ENCODE peak calls at places on chromosomes 5 and 9, in six cellular contexts. One of them, this sample, is unnamed.

GRCh38 chr5:132370241-132370820 is 821 bp downstream of the SLC22A5 start:
- DNase-seq in neuronal stem cell: no peak
- DNase-seq in astrocyte: no peak
- DNase-seq in body of pancreas: peak; percentile 25
- DNase-seq in mucosa of descending colon: peak; percentile 61
- DNase-seq in aorta: no peak
- DNase-seq in this sample: no peak

GRCh38 chr9:306907-307306 is 92.2 kb downstream of the DOCK8 start:
- DNase-seq in body of pancreas: peak; percentile 21
- DNase-seq in astrocyte: no peak
- DNase-seq in mucosa of descending colon: no peak
- DNase-seq in aorta: no peak
- DNase-seq in neuronal stem cell: no peak
- DNase-seq in this sample: no peak

GRCh38 chr5:14593326-14594036 is 11.9 kb downstream of the OTULINL start:
- DNase-seq in neuronal stem cell: no peak
- DNase-seq in body of pancreas: no peak
- DNase-seq in aorta: no peak
- DNase-seq in mucosa of descending colon: no peak
- DNase-seq in astrocyte: peak; percentile 52
- DNase-seq in this sample: no peak

GRCh38 chr9:124228516-124228915 is 29.2 kb upstream of the NEK6 start:
- DNase-seq in body of pancreas: no peak
- DNase-seq in aorta: no peak
- DNase-seq in neuronal stem cell: no peak
- DNase-seq in astrocyte: no peak
- DNase-seq in mucosa of descending colon: no peak
- DNase-seq in this sample: no peak

GRCh38 chr5:112316731-112317130 is 102.3 kb downstream of the EPB41L4A start:
- DNase-seq in astrocyte: no peak
- DNase-seq in body of pancreas: no peak
- DNase-seq in mucosa of descending colon: no peak
- DNase-seq in aorta: no peak
- DNase-seq in neuronal stem cell: no peak
- DNase-seq in this sample: no peak

GRCh38 chr9:101394687-101395086 is 3.7 kb downstream of the MRPL50 start:
- DNase-seq in mucosa of descending colon: no peak
- DNase-seq in aorta: no peak
- DNase-seq in astrocyte: no peak
- DNase-seq in body of pancreas: no peak
- DNase-seq in neuronal stem cell: no peak
- DNase-seq in this sample: no peak

GRCh38 chr5:107104040-107104773 is 566.5 kb downstream of the EFNA5 start:
- DNase-seq in neuronal stem cell: no peak
- DNase-seq in body of pancreas: no peak
- DNase-seq in mucosa of descending colon: no peak
- DNase-seq in aorta: no peak
- DNase-seq in astrocyte: no peak
- DNase-seq in this sample: no peak

GRCh38 chr9:70081120-70081495 is 37.5 kb downstream of the MAMDC2 start:
- DNase-seq in body of pancreas: no peak
- DNase-seq in astrocyte: peak; percentile 91
- DNase-seq in aorta: no peak
- DNase-seq in neuronal stem cell: no peak
- DNase-seq in mucosa of descending colon: no peak
- DNase-seq in this sample: no peak

GRCh38 chr9:124257070-124257864 is 482 bp upstream of the NEK6 start:
- DNase-seq in mucosa of descending colon: peak; percentile 44
- DNase-seq in neuronal stem cell: no peak
- DNase-seq in aorta: peak; percentile 77
- DNase-seq in body of pancreas: no peak
- DNase-seq in astrocyte: peak; percentile 41
- DNase-seq in this sample: no peak

GRCh38 chr9:120402741-120403542 is 177.0 kb downstream of the CDK5RAP2 start:
- DNase-seq in body of pancreas: no peak
- DNase-seq in neuronal stem cell: no peak
- DNase-seq in aorta: no peak
- DNase-seq in astrocyte: peak; percentile 100
- DNase-seq in mucosa of descending colon: no peak
- DNase-seq in this sample: peak; percentile 90

GRCh38 chr5:132253008-132253441 is 4.5 kb upstream of the PDLIM4 start:
- DNase-seq in body of pancreas: peak; percentile 8
- DNase-seq in mucosa of descending colon: no peak
- DNase-seq in aorta: peak; percentile 47
- DNase-seq in neuronal stem cell: no peak
- DNase-seq in astrocyte: no peak
- DNase-seq in this sample: no peak

GRCh38 chr9:120915854-120916495 is 10.6 kb downstream of the TRAF1 start:
- DNase-seq in neuronal stem cell: no peak
- DNase-seq in aorta: peak; percentile 2
- DNase-seq in astrocyte: no peak
- DNase-seq in mucosa of descending colon: no peak
- DNase-seq in body of pancreas: no peak
- DNase-seq in this sample: no peak

GRCh38 chr9:78023003-78023741 is 8.4 kb downstream of the GNAQ start:
- DNase-seq in aorta: no peak
- DNase-seq in neuronal stem cell: no peak
- DNase-seq in body of pancreas: no peak
- DNase-seq in astrocyte: peak; percentile 83
- DNase-seq in mucosa of descending colon: no peak
- DNase-seq in this sample: peak; percentile 81

GRCh38 chr5:87572611-87573010 is 159.9 kb upstream of the CCNH start:
- DNase-seq in mucosa of descending colon: no peak
- DNase-seq in neuronal stem cell: no peak
- DNase-seq in body of pancreas: no peak
- DNase-seq in astrocyte: no peak
- DNase-seq in aorta: no peak
- DNase-seq in this sample: no peak

GRCh38 chr5:78597068-78597857 is 51.3 kb downstream of the LHFPL2 start:
- DNase-seq in body of pancreas: no peak
- DNase-seq in astrocyte: peak; percentile 93
- DNase-seq in mucosa of descending colon: no peak
- DNase-seq in aorta: no peak
- DNase-seq in neuronal stem cell: no peak
- DNase-seq in this sample: peak; percentile 72

GRCh38 chr9:69400470-69400869 is 75.5 kb downstream of the ENTREP1 start:
- DNase-seq in neuronal stem cell: no peak
- DNase-seq in body of pancreas: no peak
- DNase-seq in mucosa of descending colon: no peak
- DNase-seq in astrocyte: no peak
- DNase-seq in aorta: no peak
- DNase-seq in this sample: no peak

GRCh38 chr5:170565077-170565476 is 61.3 kb downstream of the KCNIP1 start:
- DNase-seq in mucosa of descending colon: no peak
- DNase-seq in aorta: no peak
- DNase-seq in astrocyte: no peak
- DNase-seq in neuronal stem cell: no peak
- DNase-seq in body of pancreas: no peak
- DNase-seq in this sample: no peak

GRCh38 chr5:27220752-27221151 is 182.4 kb upstream of the CDH9 start:
- DNase-seq in astrocyte: no peak
- DNase-seq in neuronal stem cell: no peak
- DNase-seq in body of pancreas: no peak
- DNase-seq in aorta: no peak
- DNase-seq in mucosa of descending colon: no peak
- DNase-seq in this sample: no peak

GRCh38 chr9:134594376-134594941 is 47.1 kb upstream of the COL5A1 start:
- DNase-seq in body of pancreas: no peak
- DNase-seq in neuronal stem cell: no peak
- DNase-seq in astrocyte: no peak
- DNase-seq in aorta: no peak
- DNase-seq in mucosa of descending colon: no peak
- DNase-seq in this sample: no peak

GRCh38 chr9:111621895-111622480 is 9.1 kb upstream of the DNAJC25 start:
- DNase-seq in mucosa of descending colon: no peak
- DNase-seq in neuronal stem cell: no peak
- DNase-seq in astrocyte: no peak
- DNase-seq in body of pancreas: no peak
- DNase-seq in aorta: no peak
- DNase-seq in this sample: peak; percentile 63

GRCh38 chr9:137029058-137029922 is 1.3 kb upstream of the ABCA2 start:
- DNase-seq in body of pancreas: peak; percentile 78
- DNase-seq in astrocyte: no peak
- DNase-seq in mucosa of descending colon: peak; percentile 90
- DNase-seq in neuronal stem cell: peak; percentile 75
- DNase-seq in aorta: peak; percentile 92
- DNase-seq in this sample: peak; percentile 86

GRCh38 chr9:137975936-137976565 is 98.5 kb downstream of the CACNA1B start:
- DNase-seq in aorta: peak; percentile 49
- DNase-seq in astrocyte: no peak
- DNase-seq in body of pancreas: no peak
- DNase-seq in neuronal stem cell: no peak
- DNase-seq in mucosa of descending colon: no peak
- DNase-seq in this sample: no peak

GRCh38 chr5:56849671-56850070 is 34.3 kb downstream of the MAP3K1 start:
- DNase-seq in body of pancreas: no peak
- DNase-seq in neuronal stem cell: no peak
- DNase-seq in mucosa of descending colon: no peak
- DNase-seq in aorta: no peak
- DNase-seq in astrocyte: no peak
- DNase-seq in this sample: no peak
- H3K4me1 ChIP-seq in body of pancreas: peaks cover 85% of the 10 kb centered on the region
- H3K4me1 ChIP-seq in neuronal stem cell: peaks cover 5% of the 10 kb centered on the region
- H3K4me1 ChIP-seq in mucosa of descending colon: peaks cover 20% of the 10 kb centered on the region
- H3K4me1 ChIP-seq in aorta: peaks cover 6% of the 10 kb centered on the region
- H3K4me1 ChIP-seq in astrocyte: peaks cover 4% of the 10 kb centered on the region
- H3K4me1 ChIP-seq in this sample: peaks cover 11% of the 10 kb centered on the region

GRCh38 chr5:30100929-30101328 is 1092.6 kb upstream of the CDH6 start:
- DNase-seq in astrocyte: no peak
- DNase-seq in mucosa of descending colon: no peak
- DNase-seq in neuronal stem cell: no peak
- DNase-seq in body of pancreas: no peak
- DNase-seq in aorta: no peak
- DNase-seq in this sample: no peak
- H3K4me1 ChIP-seq in astrocyte: peaks cover 14% of the 10 kb centered on the region
- H3K4me1 ChIP-seq in mucosa of descending colon: no peaks in the 10 kb centered on the region
- H3K4me1 ChIP-seq in neuronal stem cell: no peaks in the 10 kb centered on the region
- H3K4me1 ChIP-seq in body of pancreas: no peaks in the 10 kb centered on the region
- H3K4me1 ChIP-seq in aorta: no peaks in the 10 kb centered on the region
- H3K4me1 ChIP-seq in this sample: no peaks in the 10 kb centered on the region

DNA sequence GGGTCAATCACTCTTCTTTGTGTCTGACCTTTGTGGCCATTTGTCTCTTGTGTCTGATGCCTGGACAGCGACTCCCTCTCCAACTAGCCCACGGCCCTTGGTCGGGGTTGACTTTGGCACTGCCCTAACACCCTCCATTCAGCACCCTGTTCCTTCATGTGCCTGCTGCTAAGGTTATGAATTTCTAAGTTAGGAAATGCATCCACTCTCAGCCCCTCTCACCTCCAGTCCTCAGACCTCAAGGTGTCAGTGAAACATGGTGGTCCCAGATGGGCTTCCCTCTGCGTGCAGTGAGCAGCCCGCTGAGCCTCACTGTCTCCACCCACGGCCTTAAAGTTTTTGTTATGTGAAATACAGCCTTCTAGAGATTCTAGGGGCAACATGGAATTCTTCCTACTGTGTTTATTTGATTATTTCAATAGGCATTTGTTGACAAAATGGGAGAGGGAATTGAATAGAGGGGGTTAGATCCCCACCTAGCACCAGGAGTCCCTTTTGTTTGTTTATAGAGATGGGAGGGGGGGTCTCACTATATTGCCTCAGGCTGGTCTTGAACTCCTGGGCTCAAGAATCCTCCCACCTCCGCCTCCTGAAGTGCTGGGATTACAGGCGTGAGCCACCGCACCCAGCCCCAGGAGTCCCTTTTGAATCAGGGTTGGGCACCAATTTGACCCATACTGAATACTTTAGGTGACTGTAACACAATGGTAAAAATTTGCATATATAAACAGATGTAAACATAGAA is 1.6 kb upstream of the GLIPR2 start:
- DNase-seq in astrocyte: no peak
- DNase-seq in aorta: no peak
- DNase-seq in mucosa of descending colon: no peak
- DNase-seq in body of pancreas: no peak
- DNase-seq in neuronal stem cell: no peak
- DNase-seq in this sample: no peak
- H3K4me1 ChIP-seq in astrocyte: peaks cover 19% of the 10 kb centered on the region
- H3K4me1 ChIP-seq in aorta: no peaks in the 10 kb centered on the region
- H3K4me1 ChIP-seq in mucosa of descending colon: peaks cover 10% of the 10 kb centered on the region
- H3K4me1 ChIP-seq in body of pancreas: peaks cover 19% of the 10 kb centered on the region
- H3K4me1 ChIP-seq in neuronal stem cell: peaks cover 14% of the 10 kb centered on the region
- H3K4me1 ChIP-seq in this sample: peaks cover 52% of the 10 kb centered on the region

DNA sequence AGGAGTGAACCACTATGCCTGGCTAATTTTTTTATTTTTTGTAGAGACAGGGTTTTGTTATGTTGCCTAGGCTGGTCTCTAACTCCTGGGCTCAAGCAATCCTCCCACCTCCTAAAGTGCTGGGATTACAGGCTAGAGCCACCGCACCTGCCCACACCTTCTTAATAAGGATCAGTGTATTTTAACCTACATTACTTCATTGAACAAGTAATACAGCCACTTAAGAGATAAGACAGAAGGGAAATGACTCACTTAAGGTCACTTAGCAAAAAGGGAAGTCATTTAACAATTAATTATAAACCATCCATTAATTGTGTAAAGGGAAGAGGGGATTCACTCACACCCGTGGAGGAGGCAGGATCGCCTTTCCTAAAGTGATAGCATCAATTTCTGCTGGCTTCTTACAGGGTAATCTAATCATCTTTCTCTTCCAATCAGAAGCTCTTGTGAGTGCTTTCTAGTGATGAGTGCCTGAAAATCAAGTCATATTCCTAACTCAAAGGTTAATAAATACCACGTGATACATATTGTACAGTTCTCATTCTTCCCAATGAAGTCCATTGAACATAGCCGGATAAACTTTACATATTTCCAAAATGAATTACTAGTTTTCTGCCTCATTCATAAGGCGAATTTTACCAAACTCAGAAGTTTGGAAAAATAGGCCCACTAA is 3.5 kb downstream of the FBXW11 start:
- DNase-seq in astrocyte: no peak
- DNase-seq in neuronal stem cell: no peak
- DNase-seq in mucosa of descending colon: no peak
- DNase-seq in body of pancreas: no peak
- DNase-seq in aorta: no peak
- DNase-seq in this sample: no peak
- H3K4me1 ChIP-seq in astrocyte: peaks cover 32% of the 10 kb centered on the region
- H3K4me1 ChIP-seq in neuronal stem cell: peaks cover 4% of the 10 kb centered on the region
- H3K4me1 ChIP-seq in mucosa of descending colon: peaks cover 8% of the 10 kb centered on the region
- H3K4me1 ChIP-seq in body of pancreas: peaks cover 68% of the 10 kb centered on the region
- H3K4me1 ChIP-seq in aorta: peaks cover 5% of the 10 kb centered on the region
- H3K4me1 ChIP-seq in this sample: peaks cover 40% of the 10 kb centered on the region

GRCh38 chr5:134437340-134438267 is 25.9 kb upstream of the CDKN2AIPNL start:
- DNase-seq in neuronal stem cell: no peak
- DNase-seq in aorta: no peak
- DNase-seq in mucosa of descending colon: no peak
- DNase-seq in body of pancreas: peak; percentile 19
- DNase-seq in astrocyte: peak; percentile 65
- DNase-seq in this sample: no peak
- H3K4me1 ChIP-seq in neuronal stem cell: peaks cover 3% of the 10 kb centered on the region
- H3K4me1 ChIP-seq in aorta: no peaks in the 10 kb centered on the region
- H3K4me1 ChIP-seq in mucosa of descending colon: peaks cover 31% of the 10 kb centered on the region
- H3K4me1 ChIP-seq in body of pancreas: peaks cover 35% of the 10 kb centered on the region
- H3K4me1 ChIP-seq in astrocyte: peaks cover 37% of the 10 kb centered on the region
- H3K4me1 ChIP-seq in this sample: peaks cover 38% of the 10 kb centered on the region

GRCh38 chr9:127865645-127866464 is 11.4 kb upstream of the ENG start:
- DNase-seq in astrocyte: no peak
- DNase-seq in neuronal stem cell: no peak
- DNase-seq in mucosa of descending colon: no peak
- DNase-seq in body of pancreas: no peak
- DNase-seq in aorta: peak; percentile 72
- DNase-seq in this sample: no peak
- H3K4me1 ChIP-seq in astrocyte: no peaks in the 10 kb centered on the region
- H3K4me1 ChIP-seq in neuronal stem cell: peaks cover 5% of the 10 kb centered on the region
- H3K4me1 ChIP-seq in mucosa of descending colon: peaks cover 4% of the 10 kb centered on the region
- H3K4me1 ChIP-seq in body of pancreas: peaks cover 6% of the 10 kb centered on the region
- H3K4me1 ChIP-seq in aorta: no peaks in the 10 kb centered on the region
- H3K4me1 ChIP-seq in this sample: peaks cover 3% of the 10 kb centered on the region

GRCh38 chr5:113378486-113378885 is 56.3 kb downstream of the TSSK1B start:
- DNase-seq in mucosa of descending colon: no peak
- DNase-seq in aorta: no peak
- DNase-seq in astrocyte: no peak
- DNase-seq in neuronal stem cell: no peak
- DNase-seq in body of pancreas: no peak
- DNase-seq in this sample: peak; percentile 27
- H3K4me1 ChIP-seq in mucosa of descending colon: no peaks in the 10 kb centered on the region
- H3K4me1 ChIP-seq in aorta: no peaks in the 10 kb centered on the region
- H3K4me1 ChIP-seq in astrocyte: peaks cover 9% of the 10 kb centered on the region
- H3K4me1 ChIP-seq in neuronal stem cell: no peaks in the 10 kb centered on the region
- H3K4me1 ChIP-seq in body of pancreas: peaks cover 3% of the 10 kb centered on the region
- H3K4me1 ChIP-seq in this sample: peaks cover 13% of the 10 kb centered on the region

This sample was measured in adipocyte.